ENCODE peak calls at places on chromosomes 16 and 17, in four cellular contexts. One of them, this sample, is unnamed.

GRCh38 chr16:4613636-4614570 is 785 bp downstream of the UBALD1 start:
- DNase-seq in WTC11: peak
- DNase-seq in K562: peak
- DNase-seq in A549: no peak
- DNase-seq in this sample: peak

GRCh38 chr17:3556905-3557767 is 476 bp downstream of the TRPV3 start:
- DNase-seq in K562: no peak
- DNase-seq in WTC11: no peak
- DNase-seq in A549: no peak
- DNase-seq in this sample: no peak

GRCh38 chr16:24999088-24999670 is 16.0 kb downstream of the ARHGAP17 start:
- DNase-seq in A549: no peak
- DNase-seq in K562: no peak
- DNase-seq in WTC11: no peak
- DNase-seq in this sample: no peak

GRCh38 chr17:62819511-62820221 is 11.6 kb upstream of the MARCHF10 start:
- DNase-seq in WTC11: no peak
- DNase-seq in K562: no peak
- DNase-seq in A549: peak
- DNase-seq in this sample: peak

GRCh38 chr17:18093616-18094408 is 6.1 kb downstream of the DRG2 start:
- DNase-seq in A549: peak
- DNase-seq in WTC11: peak
- DNase-seq in K562: peak
- DNase-seq in this sample: peak

GRCh38 chr16:4390266-4391260 is 18.9 kb downstream of the VASN start:
- DNase-seq in A549: no peak
- DNase-seq in K562: no peak
- DNase-seq in WTC11: peak
- DNase-seq in this sample: no peak

GRCh38 chr16:66494916-66495315 is 55.0 kb downstream of the TK2 start:
- DNase-seq in A549: no peak
- DNase-seq in WTC11: no peak
- DNase-seq in K562: no peak
- DNase-seq in this sample: no peak

GRCh38 chr17:869067-869466 is 86.9 kb downstream of the MRM3 start:
- DNase-seq in K562: no peak
- DNase-seq in WTC11: no peak
- DNase-seq in A549: no peak
- DNase-seq in this sample: no peak

GRCh38 chr16:1163567-1164055 is 10.7 kb downstream of the CACNA1H start:
- DNase-seq in A549: no peak
- DNase-seq in K562: no peak
- DNase-seq in WTC11: no peak
- DNase-seq in this sample: no peak

GRCh38 chr16:88383401-88384221 is 852 bp downstream of the ZNF469 start:
- DNase-seq in WTC11: peak
- DNase-seq in K562: no peak
- DNase-seq in A549: peak
- DNase-seq in this sample: no peak

GRCh38 chr16:1559446-1559975 is 26.0 kb downstream of the TMEM204 start:
- DNase-seq in A549: no peak
- DNase-seq in K562: no peak
- DNase-seq in WTC11: no peak
- DNase-seq in this sample: no peak

GRCh38 chr16:75248142-75248535 is 3.3 kb downstream of the BCAR1 start:
- DNase-seq in A549: no peak
- DNase-seq in WTC11: no peak
- DNase-seq in K562: no peak
- DNase-seq in this sample: no peak

GRCh38 chr17:28901866-28902818 is 737 bp downstream of the DHRS13 start:
- DNase-seq in K562: peak
- DNase-seq in A549: peak
- DNase-seq in WTC11: no peak
- DNase-seq in this sample: no peak

GRCh38 chr16:67780847-67781547 is 25.4 kb downstream of the RANBP10 start:
- DNase-seq in K562: peak
- DNase-seq in A549: no peak
- DNase-seq in WTC11: no peak
- DNase-seq in this sample: no peak

GRCh38 chr16:30009085-30009862 is 1.6 kb downstream of the DOC2A start:
- DNase-seq in WTC11: no peak
- DNase-seq in A549: no peak
- DNase-seq in K562: no peak
- DNase-seq in this sample: no peak

GRCh38 chr16:69465083-69465721 is 40.8 kb downstream of the CYB5B start:
- DNase-seq in A549: no peak
- DNase-seq in WTC11: no peak
- DNase-seq in K562: no peak
- DNase-seq in this sample: peak

GRCh38 chr16:57071840-57072541 is 20.4 kb upstream of the CPNE2 start:
- DNase-seq in A549: no peak
- DNase-seq in WTC11: no peak
- DNase-seq in K562: no peak
- DNase-seq in this sample: no peak

GRCh38 chr17:45935197-45935709 is 40.9 kb downstream of the MAPT start:
- DNase-seq in A549: no peak
- DNase-seq in WTC11: no peak
- DNase-seq in K562: no peak
- DNase-seq in this sample: peak

GRCh38 chr16:72897707-72898106 is 150.2 kb downstream of the ZFHX3 start:
- DNase-seq in A549: no peak
- DNase-seq in WTC11: no peak
- DNase-seq in K562: no peak
- DNase-seq in this sample: no peak

GRCh38 chr16:4393243-4393606 is 21.6 kb downstream of the VASN start:
- DNase-seq in WTC11: no peak
- DNase-seq in A549: no peak
- DNase-seq in K562: no peak
- DNase-seq in this sample: no peak

GRCh38 chr17:50220811-50221210 is 19.4 kb upstream of the COL1A1 start:
- DNase-seq in A549: no peak
- DNase-seq in WTC11: no peak
- DNase-seq in K562: no peak
- DNase-seq in this sample: no peak

GRCh38 chr17:43683928-43684653 is 22.4 kb upstream of the MEOX1 start:
- DNase-seq in WTC11: no peak
- DNase-seq in A549: no peak
- DNase-seq in K562: no peak
- DNase-seq in this sample: no peak

GRCh38 chr17:7403043-7403901 is 625 bp downstream of the TMEM256 start:
- DNase-seq in WTC11: peak
- DNase-seq in A549: peak
- DNase-seq in K562: peak
- DNase-seq in this sample: peak

GRCh38 chr17:2711608-2712299 is at the start of gene CLUH:
- DNase-seq in A549: peak
- DNase-seq in K562: peak
- DNase-seq in WTC11: peak
- DNase-seq in this sample: peak

GRCh38 chr17:43661699-43662431 is at the start of gene MEOX1:
- DNase-seq in K562: no peak
- DNase-seq in A549: no peak
- DNase-seq in WTC11: no peak
- DNase-seq in this sample: no peak

GRCh38 chr16:1057252-1057932 is 15.2 kb upstream of the SSTR5 start:
- DNase-seq in K562: peak
- DNase-seq in WTC11: peak
- DNase-seq in A549: peak
- DNase-seq in this sample: no peak

GRCh38 chr16:10988164-10988803 is 43.9 kb downstream of the CLEC16A start:
- DNase-seq in A549: peak
- DNase-seq in WTC11: peak
- DNase-seq in K562: peak
- DNase-seq in this sample: no peak

GRCh38 chr17:81027038-81027437 is 7.9 kb upstream of the BAIAP2 start:
- DNase-seq in K562: no peak
- DNase-seq in WTC11: no peak
- DNase-seq in A549: no peak
- DNase-seq in this sample: no peak

DNA sequence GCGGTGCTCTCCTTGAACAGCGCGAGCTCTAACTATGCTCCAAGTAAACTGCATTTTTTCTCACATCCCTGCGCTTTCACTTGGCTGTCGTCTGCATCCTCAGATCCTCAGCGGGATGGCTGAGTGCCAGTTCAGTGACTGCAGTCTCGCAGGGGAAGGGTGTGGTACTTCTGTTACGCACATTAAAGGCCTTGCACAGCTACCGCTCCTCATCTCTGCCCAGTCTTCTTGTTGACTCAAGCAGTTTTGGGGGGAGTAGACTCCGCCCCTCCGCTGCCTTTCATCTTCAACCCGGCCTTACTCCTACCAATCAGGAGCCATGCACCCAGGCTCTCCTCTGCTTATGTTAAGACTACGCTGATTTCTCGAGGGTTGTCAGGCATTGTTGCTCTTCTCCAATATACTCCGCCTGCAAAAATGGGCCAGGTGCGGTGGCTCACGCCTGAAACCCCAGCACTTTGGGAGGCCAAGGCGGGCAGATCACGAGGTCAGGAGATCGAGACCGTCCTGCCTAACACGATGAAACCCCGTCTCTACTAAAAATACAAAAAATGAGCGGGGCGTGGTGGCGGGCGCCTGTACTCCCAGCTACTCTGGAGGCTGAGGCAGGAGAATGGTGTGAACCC is 10.0 kb downstream of the ATP5PD start:
- DNase-seq in WTC11: peak
- DNase-seq in K562: peak
- DNase-seq in A549: peak
- DNase-seq in this sample: no peak
- TF ChIP-seq HMGXB4 in WTC11: no peak
- TF ChIP-seq HMGXB4 in K562: no peak
- TF ChIP-seq HMGXB4 in A549: no peak
- TF ChIP-seq HMGXB4 in this sample: no peak

DNA sequence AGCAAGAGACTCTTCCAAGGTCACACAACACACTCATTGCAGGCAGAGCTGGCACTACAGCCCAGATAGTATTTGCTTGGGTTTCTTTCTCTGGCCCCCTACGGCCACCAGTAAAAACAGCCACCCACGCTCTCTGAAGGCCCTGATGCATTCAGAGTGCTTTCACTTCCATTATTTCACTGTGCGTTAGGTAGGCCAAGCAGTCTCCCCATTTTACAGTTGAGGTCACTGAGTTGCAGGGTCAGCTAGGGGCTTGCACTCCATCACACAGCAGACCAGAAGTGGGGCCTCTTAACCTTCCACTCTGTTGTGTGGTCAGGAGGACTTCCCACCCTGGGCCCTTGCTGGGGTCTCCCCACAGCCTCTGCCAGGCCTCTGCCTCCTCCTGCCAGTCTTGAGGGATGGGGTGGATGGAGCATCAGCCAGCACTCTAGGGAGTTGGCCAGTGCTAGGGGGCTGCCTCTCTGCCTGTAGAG is 2.5 kb downstream of the TBX21 start:
- DNase-seq in WTC11: no peak
- DNase-seq in K562: no peak
- DNase-seq in A549: no peak
- DNase-seq in this sample: no peak
- TF ChIP-seq HMGXB4 in WTC11: no peak
- TF ChIP-seq HMGXB4 in K562: no peak
- TF ChIP-seq HMGXB4 in A549: no peak
- TF ChIP-seq HMGXB4 in this sample: no peak

GRCh38 chr16:21033707-21034106 is 116.9 kb downstream of the DNAH3 start:
- DNase-seq in K562: no peak
- DNase-seq in WTC11: no peak
- DNase-seq in A549: no peak
- DNase-seq in this sample: no peak
- TF ChIP-seq HMGXB4 in K562: no peak
- TF ChIP-seq HMGXB4 in WTC11: no peak
- TF ChIP-seq HMGXB4 in A549: no peak
- TF ChIP-seq HMGXB4 in this sample: no peak

GRCh38 chr17:16444258-16444886 is 29.0 kb downstream of the TRPV2 start:
- DNase-seq in A549: no peak
- DNase-seq in WTC11: no peak
- DNase-seq in K562: peak
- DNase-seq in this sample: no peak
- TF ChIP-seq HMGXB4 in A549: no peak
- TF ChIP-seq HMGXB4 in WTC11: no peak
- TF ChIP-seq HMGXB4 in K562: no peak
- TF ChIP-seq HMGXB4 in this sample: no peak

DNA sequence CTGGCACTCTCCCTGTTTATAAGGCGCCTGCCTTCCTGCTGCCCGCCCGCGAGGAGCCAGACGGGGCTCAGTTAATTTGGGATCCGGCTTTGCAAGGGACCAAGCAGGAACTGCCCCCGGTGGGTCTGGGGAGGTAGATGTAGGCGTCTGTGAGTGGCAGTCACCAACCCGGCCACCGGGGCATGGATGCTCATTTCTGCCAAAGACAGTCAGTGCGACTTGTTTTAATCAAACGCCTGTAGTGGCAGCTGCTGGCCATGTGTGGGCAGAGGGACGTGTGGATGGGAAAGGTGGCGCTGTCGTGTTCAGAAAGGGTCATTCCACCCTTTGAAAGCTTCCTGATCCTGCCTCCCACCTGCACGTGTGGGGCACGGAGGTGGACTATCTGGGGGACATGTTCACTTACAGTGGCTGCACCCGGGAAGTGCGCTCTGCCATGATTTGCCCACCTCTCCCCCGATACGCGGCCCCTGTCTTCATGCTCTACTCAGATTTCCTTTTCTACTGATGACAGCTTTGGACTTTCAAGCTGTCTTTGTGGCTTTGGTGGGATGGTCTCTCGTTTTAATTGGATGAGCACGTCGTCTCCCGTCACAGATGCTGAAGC is 60.3 kb upstream of the CIBAR2 start:
- DNase-seq in A549: peak
- DNase-seq in K562: peak
- DNase-seq in WTC11: peak
- DNase-seq in this sample: peak
- TF ChIP-seq HMGXB4 in A549: no peak
- TF ChIP-seq HMGXB4 in K562: no peak
- TF ChIP-seq HMGXB4 in WTC11: no peak
- TF ChIP-seq HMGXB4 in this sample: peak

GRCh38 chr17:47257651-47258339 is 4.2 kb downstream of the ITGB3 start:
- DNase-seq in K562: peak
- DNase-seq in WTC11: no peak
- DNase-seq in A549: no peak
- DNase-seq in this sample: no peak
- TF ChIP-seq HMGXB4 in K562: no peak
- TF ChIP-seq HMGXB4 in WTC11: no peak
- TF ChIP-seq HMGXB4 in A549: no peak
- TF ChIP-seq HMGXB4 in this sample: no peak

GRCh38 chr17:51434434-51435170 is 174.3 kb downstream of the UTP18 start:
- DNase-seq in K562: no peak
- DNase-seq in WTC11: no peak
- DNase-seq in A549: no peak
- DNase-seq in this sample: no peak
- TF ChIP-seq HMGXB4 in K562: no peak
- TF ChIP-seq HMGXB4 in WTC11: no peak
- TF ChIP-seq HMGXB4 in A549: no peak
- TF ChIP-seq HMGXB4 in this sample: no peak

DNA sequence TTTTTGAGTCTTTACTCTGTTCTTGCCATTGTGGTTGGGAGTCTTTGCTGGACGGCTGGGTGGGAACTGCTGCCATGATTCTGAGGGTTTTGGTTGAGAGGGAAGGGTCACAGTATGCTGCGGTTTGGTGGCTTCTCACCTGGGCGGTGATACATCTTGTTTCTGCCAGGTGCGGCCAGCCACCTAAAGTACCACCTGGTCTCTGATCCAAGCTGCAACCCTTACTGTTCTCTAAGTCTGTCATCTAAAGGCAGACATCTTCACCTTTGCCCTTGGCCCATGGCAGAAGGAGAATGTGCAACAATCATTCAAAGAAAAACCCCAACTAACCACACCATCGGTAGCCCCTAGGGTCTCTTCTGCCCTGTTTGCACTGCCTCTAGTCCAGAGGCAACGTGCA is 19.6 kb upstream of the MPO start:
- DNase-seq in A549: no peak
- DNase-seq in WTC11: no peak
- DNase-seq in K562: no peak
- DNase-seq in this sample: no peak
- TF ChIP-seq HMGXB4 in A549: no peak
- TF ChIP-seq HMGXB4 in WTC11: no peak
- TF ChIP-seq HMGXB4 in K562: no peak
- TF ChIP-seq HMGXB4 in this sample: no peak

This sample was measured in HepG2.